ENCODE peak calls at places on chromosomes 5 and 9, in four cellular contexts. G is breast epithelium, N is A549, W is colonic mucosa. S is an unnamed sample.
A peak's percentile ranks its signal among the peaks of the same experiment; 100 is the strongest.

GRCh38 chr9:125494555-125494920 is 212.5 kb downstream of the MAPKAP1 start:
- DNase-seq in G (no peak), N (no peak), W (no peak), S (peak; percentile 44)

GRCh38 chr9:125537442-125538091 is 169.4 kb downstream of the MAPKAP1 start:
- DNase-seq in G (no peak), N (peak; percentile 34), W (no peak), S (no peak)

GRCh38 chr5:118628672-118629354 is 359.5 kb downstream of the DTWD2 start:
- DNase-seq in G (no peak), N (no peak), W (no peak), S (no peak)

GRCh38 chr9:72092820-72093219 is 32.4 kb upstream of the C9orf57 start:
- DNase-seq in G (no peak), N (no peak), W (no peak), S (no peak)

GRCh38 chr5:137894586-137894985 is 5.3 kb downstream of the PKD2L2 start:
- DNase-seq in G (no peak), N (no peak), W (no peak), S (no peak)

GRCh38 chr9:101691657-101692056 is 46.8 kb downstream of the GRIN3A start:
- DNase-seq in G (no peak), N (no peak), W (no peak), S (no peak)

GRCh38 chr5:143215685-143216084 is 187.8 kb downstream of the NR3C1 start:
- DNase-seq in G (no peak), N (no peak), W (no peak), S (no peak)

GRCh38 chr5:164941102-164941501 is 1435.7 kb downstream of the MAT2B start:
- DNase-seq in G (no peak), N (no peak), W (no peak), S (no peak)

GRCh38 chr5:135461752-135462151 is 9.6 kb upstream of the TIFAB start:
- DNase-seq in G (no peak), N (no peak), W (no peak), S (no peak)

GRCh38 chr9:19120846-19121245 is 6.4 kb downstream of the PLIN2 start:
- DNase-seq in G (no peak), N (no peak), W (no peak), S (no peak)

GRCh38 chr9:33924978-33925797 is 108.2 kb downstream of the UBE2R2 start:
- DNase-seq in G (no peak), N (peak; percentile 71), W (peak; percentile 48), S (peak; percentile 30)

GRCh38 chr5:159971038-159971437 is 37.9 kb upstream of the TTC1 start:
- DNase-seq in G (no peak), N (no peak), W (no peak), S (no peak)

GRCh38 chr9:16329699-16330113 is 540.8 kb downstream of the BNC2 start:
- DNase-seq in G (no peak), N (no peak), W (peak; percentile 34), S (no peak)

GRCh38 chr5:10507575-10508024 is 56.3 kb upstream of the ANKRD33B start:
- DNase-seq in G (no peak), N (peak; percentile 79), W (no peak), S (peak; percentile 45)

GRCh38 chr5:83001788-83002381 is 75.3 kb downstream of the TMEM167A start:
- DNase-seq in G (no peak), N (no peak), W (no peak), S (no peak)

GRCh38 chr5:525916-526315 is 1.7 kb upstream of the SLC9A3 start:
- DNase-seq in G (no peak), N (no peak), W (no peak), S (no peak)

GRCh38 chr5:58317009-58317408 is 142.9 kb downstream of the PLK2 start:
- DNase-seq in G (no peak), N (no peak), W (no peak), S (no peak)

GRCh38 chr5:33601881-33602280 is 161.1 kb downstream of the TARS1 start:
- DNase-seq in G (no peak), N (no peak), W (no peak), S (no peak)

GRCh38 chr5:98518754-98519153 is 254.7 kb upstream of the RGMB start:
- DNase-seq in G (no peak), N (no peak), W (no peak), S (no peak)

GRCh38 chr9:15272377-15272928 is 34.6 kb downstream of the TTC39B start:
- DNase-seq in G (no peak), N (no peak), W (no peak), S (no peak)

GRCh38 chr5:2536632-2537031 is 214.8 kb downstream of the IRX2 start:
- DNase-seq in G (no peak), N (no peak), W (no peak), S (no peak)

GRCh38 chr9:125744616-125745387 is 2.4 kb upstream of the PBX3 start:
- DNase-seq in G (no peak), N (no peak), W (no peak), S (no peak)

GRCh38 chr9:137454506-137455360 is 4.4 kb downstream of the NSMF start:
- DNase-seq in G (no peak), N (no peak), W (peak; percentile 77), S (no peak)

GRCh38 chr9:95283678-95284077 is 33.8 kb downstream of the FANCC start:
- DNase-seq in G (no peak), N (no peak), W (no peak), S (peak; percentile 23)

GRCh38 chr5:165559645-165560044 is 2054.2 kb downstream of the MAT2B start:
- DNase-seq in G (no peak), N (no peak), W (no peak), S (no peak)

GRCh38 chr9:118522093-118523028 is 818.2 kb downstream of the TLR4 start:
- DNase-seq in G (no peak), N (peak; percentile 20), W (peak; percentile 19), S (peak; percentile 25)

GRCh38 chr5:158770506-158770905 is 329.2 kb downstream of the EBF1 start:
- DNase-seq in G (no peak), N (peak; percentile 8), W (no peak), S (no peak)

GRCh38 chr5:89929834-89930233 is 479.7 kb downstream of the CETN3 start:
- DNase-seq in G (no peak), N (no peak), W (no peak), S (no peak)

GRCh38 chr5:148623741-148624140 is 30.6 kb downstream of the HTR4 start:
- DNase-seq in G (no peak), N (no peak), W (no peak), S (peak; percentile 88)

GRCh38 chr5:107157811-107158210 is 512.9 kb downstream of the EFNA5 start:
- DNase-seq in G (no peak), N (no peak), W (no peak), S (no peak)

GRCh38 chr5:81630721-81631120 is 120.2 kb downstream of the SSBP2 start:
- DNase-seq in G (no peak), N (no peak), W (no peak), S (no peak)

GRCh38 chr9:83020864-83021263 is 42.1 kb downstream of the RASEF start:
- DNase-seq in G (no peak), N (no peak), W (no peak), S (no peak)
- H3K27ac ChIP-seq in G (no peak overlapping the region), N (no peak overlapping the region), W (no peak overlapping the region), S (no peak overlapping the region)

DNA sequence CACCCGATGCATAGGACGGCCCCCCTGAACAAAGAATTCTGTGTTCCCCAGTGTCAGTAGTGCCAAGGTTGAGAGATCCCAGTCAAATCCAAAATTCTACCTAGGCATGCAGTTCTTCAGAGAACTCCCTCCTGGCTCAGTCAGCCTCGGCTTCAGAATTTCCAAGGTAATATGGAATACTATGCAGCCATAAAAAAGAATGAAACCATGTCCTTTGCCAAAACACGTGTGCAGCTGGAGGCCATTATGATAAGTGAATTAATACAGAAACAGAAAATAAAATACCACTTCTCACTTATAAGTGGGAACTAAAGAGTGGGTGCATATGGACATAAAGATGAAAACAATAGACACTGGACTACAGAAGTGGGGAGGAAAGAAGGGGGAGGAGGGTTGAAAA is 87.1 kb upstream of the TRIO start:
- DNase-seq in G (no peak), N (no peak), W (no peak), S (no peak)
- H3K27ac ChIP-seq in G (no peak overlapping the region), N (no peak overlapping the region), W (no peak overlapping the region), S (no peak overlapping the region)

GRCh38 chr9:128627906-128628305 is 28.7 kb downstream of the DYNC2I2 start:
- DNase-seq in G (no peak), N (no peak), W (no peak), S (no peak)

GRCh38 chr9:128625391-128626145 is 31.1 kb downstream of the DYNC2I2 start:
- DNase-seq in G (no peak), N (no peak), W (peak; percentile 41), S (no peak)

GRCh38 chr9:128626181-128626580 is 30.5 kb downstream of the DYNC2I2 start:
- DNase-seq in G (no peak), N (no peak), W (no peak), S (no peak)

GRCh38 chr9:128628471-128629048 is 28.1 kb downstream of the DYNC2I2 start:
- DNase-seq in G (no peak), N (no peak), W (no peak), S (peak; percentile 46)

DNA sequence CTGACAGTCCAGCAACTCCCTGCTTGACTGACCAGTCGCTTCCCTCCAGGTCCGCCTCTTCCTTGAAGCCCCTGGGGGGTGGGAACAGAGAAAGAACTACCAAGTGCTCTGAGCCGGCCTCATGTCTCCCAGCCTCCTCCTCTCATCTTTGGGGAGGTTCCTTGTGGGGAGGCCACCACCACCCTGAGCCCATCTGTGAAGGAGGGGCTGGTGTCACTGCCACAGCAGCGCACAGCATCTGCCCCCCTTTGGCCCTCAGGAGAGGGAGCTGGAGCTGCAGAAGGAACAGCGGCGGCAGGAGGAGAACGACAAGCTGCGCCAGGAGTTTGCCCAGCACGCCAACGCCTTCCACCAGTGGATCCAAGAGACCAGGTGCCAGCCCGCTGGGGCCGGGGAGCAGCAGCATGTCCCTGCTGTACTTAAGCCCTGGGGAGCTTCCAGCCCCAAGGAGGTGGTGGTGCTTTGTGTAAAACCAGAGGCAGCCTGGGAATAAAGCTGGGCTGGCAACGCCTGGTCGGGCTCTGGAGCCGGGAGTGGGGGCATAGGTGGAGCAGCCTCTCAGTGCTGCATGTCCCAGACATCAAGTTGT is 29.4 kb downstream of the DYNC2I2 start:
- DNase-seq in G (no peak), N (no peak), W (no peak), S (no peak)
- H3K27ac ChIP-seq in G (no peak overlapping the region), N (no peak overlapping the region), W (no peak overlapping the region), S (peak overlapping the region; percentile 99)

DNA sequence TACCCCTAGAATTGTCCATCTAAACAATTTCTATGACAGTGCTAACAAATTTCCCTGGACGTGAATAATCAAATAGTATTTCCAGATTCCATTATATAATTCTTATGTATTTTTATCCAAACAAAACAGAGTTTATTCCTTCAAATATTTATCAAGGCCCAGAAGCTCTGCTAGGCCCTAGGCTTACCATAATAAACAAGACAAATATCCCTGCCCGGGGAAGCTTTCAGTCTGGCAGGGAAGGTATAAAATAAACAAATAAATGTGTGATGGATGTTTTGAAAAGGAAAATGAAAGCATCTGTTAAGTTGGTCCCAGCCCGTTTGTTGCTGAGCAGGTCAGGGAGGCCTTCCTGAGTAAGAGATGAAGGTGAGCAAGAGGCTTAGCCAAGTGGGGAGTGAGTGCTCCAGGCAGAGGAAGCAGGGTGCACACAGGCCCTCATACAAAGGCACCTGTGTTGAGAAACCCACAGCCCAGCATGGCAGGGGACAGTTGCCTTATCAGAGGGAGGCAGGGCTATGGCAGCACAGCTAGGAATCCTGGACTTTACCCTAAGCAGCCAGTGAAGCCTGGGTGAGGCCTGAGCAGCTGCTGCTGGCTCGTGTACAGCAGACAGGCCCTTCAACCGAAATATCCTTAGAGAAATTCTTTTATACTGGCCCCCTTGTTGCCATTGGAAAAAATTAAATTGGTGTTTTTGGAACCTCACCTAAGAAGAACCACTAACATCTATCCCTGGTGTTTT is 7.7 kb upstream of the SLC35D2 start:
- DNase-seq in G (no peak), N (no peak), W (peak; percentile 79), S (no peak)
- H3K27ac ChIP-seq in G (no peak overlapping the region), N (peak overlapping the region; percentile 62), W (peak overlapping the region; percentile 77), S (peak overlapping the region; percentile 19)

GRCh38 chr5:32274548-32275420 is 38.0 kb downstream of the MTMR12 start:
- DNase-seq in G (no peak), N (no peak), W (no peak), S (no peak)
- H3K27ac ChIP-seq in G (peak overlapping the region; percentile 80), N (no peak overlapping the region), W (no peak overlapping the region), S (no peak overlapping the region)

GRCh38 chr5:72436796-72437471 is 70.3 kb downstream of the ZNF366 start:
- DNase-seq in G (no peak), N (no peak), W (no peak), S (no peak)
- H3K27ac ChIP-seq in G (no peak overlapping the region), N (no peak overlapping the region), W (no peak overlapping the region), S (no peak overlapping the region)